ENCODE peak calls at places on chromosome 19, in four cellular contexts. P, B, T and U are unnamed samples.

GRCh38 chr19:1942078-1942933 is 1.3 kb downstream of the CSNK1G2 start:
- DNase-seq in T (peak; percentile 81), P (peak; percentile 82), B (peak; percentile 75), U (peak; percentile 83)

GRCh38 chr19:56217039-56217949 is 15.2 kb downstream of the ZSCAN5C start:
- DNase-seq in P (peak; percentile 12), B (no peak), T (no peak), U (no peak)

GRCh38 chr19:31946491-31946890 is 398.9 kb upstream of the ZNF507 start:
- DNase-seq in T (no peak), B (no peak), P (no peak), U (no peak)

GRCh38 chr19:29690842-29691241 is 24.2 kb downstream of the C19orf12 start:
- DNase-seq in T (no peak), B (no peak), P (no peak), U (no peak)

GRCh38 chr19:56223481-56223880 is 21.4 kb downstream of the ZSCAN5C start:
- DNase-seq in T (no peak), B (no peak), P (no peak), U (no peak)

GRCh38 chr19:15453906-15454305 is 4.2 kb upstream of the WIZ start:
- DNase-seq in B (no peak), T (no peak), P (no peak), U (no peak)

GRCh38 chr19:9721861-9722260 is 46.7 kb downstream of the ZNF846 start:
- DNase-seq in P (no peak), T (no peak), B (no peak), U (no peak)

GRCh38 chr19:20321139-20321656 is 154.2 kb downstream of the ZNF486 start:
- DNase-seq in T (no peak), B (no peak), P (peak; percentile 24), U (no peak)

GRCh38 chr19:3370214-3370720 is 3.9 kb downstream of the NFIC start:
- DNase-seq in T (no peak), P (peak; percentile 31), B (no peak), U (no peak)

GRCh38 chr19:3710265-3710812 is 2.2 kb downstream of the TJP3 start:
- DNase-seq in P (peak; percentile 97), T (no peak), B (peak; percentile 99), U (peak; percentile 99)

GRCh38 chr19:43479226-43479625 is 13.8 kb upstream of the LYPD3 start:
- DNase-seq in B (no peak), P (no peak), T (no peak), U (no peak)

GRCh38 chr19:51595190-51595589 is 24.1 kb downstream of the ZNF175 start:
- DNase-seq in B (no peak), T (no peak), P (no peak), U (no peak)

GRCh38 chr19:39299404-39299803 is 3.2 kb downstream of the IFNL1 start:
- DNase-seq in P (no peak), B (no peak), T (no peak), U (no peak)

GRCh38 chr19:5897189-5897969 is 6.2 kb downstream of the NDUFA11 start:
- DNase-seq in P (no peak), T (no peak), B (no peak), U (no peak)

GRCh38 chr19:13979686-13980085 is 26.4 kb downstream of the RFX1 start:
- DNase-seq in B (no peak), P (no peak), T (no peak), U (no peak)

GRCh38 chr19:10544242-10544752 is 593 bp downstream of the ATG4D start:
- DNase-seq in B (peak; percentile 66), P (peak; percentile 74), T (no peak), U (peak; percentile 83)

GRCh38 chr19:38317104-38317612 is 1.4 kb upstream of the YIF1B start:
- DNase-seq in B (no peak), T (no peak), P (no peak), U (no peak)

GRCh38 chr19:1189419-1189818 is 15.4 kb upstream of the SBNO2 start:
- DNase-seq in T (no peak), P (no peak), B (no peak), U (no peak)

GRCh38 chr19:2282062-2282861 is at the start of gene PEAK3:
- DNase-seq in T (no peak), B (peak; percentile 67), P (peak; percentile 54), U (peak; percentile 67)

GRCh38 chr19:10289836-10290438 is at the start of gene ICAM5:
- DNase-seq in P (no peak), T (no peak), B (no peak), U (no peak)

GRCh38 chr19:21604941-21605548 is 99.6 kb downstream of the ZNF429 start:
- DNase-seq in T (no peak), B (no peak), P (peak; percentile 34), U (peak; percentile 42)

GRCh38 chr19:4598712-4599111 is 39.2 kb upstream of the SEMA6B start:
- DNase-seq in P (no peak), B (no peak), T (no peak), U (no peak)

GRCh38 chr19:14972676-14973075 is 7.0 kb downstream of the SLC1A6 start:
- DNase-seq in B (no peak), P (no peak), T (no peak), U (no peak)

GRCh38 chr19:2529473-2529918 is 53.6 kb downstream of the GADD45B start:
- DNase-seq in T (no peak), B (no peak), P (no peak), U (no peak)

GRCh38 chr19:36108684-36109083 is 2.3 kb upstream of the OVOL3 start:
- DNase-seq in P (no peak), B (no peak), T (no peak), U (no peak)

GRCh38 chr19:36111200-36111539 is 227 bp downstream of the OVOL3 start:
- DNase-seq in P (no peak), B (no peak), T (no peak), U (no peak)

GRCh38 chr19:36112678-36113077 is 1.7 kb downstream of the OVOL3 start:
- DNase-seq in T (no peak), B (no peak), P (no peak), U (no peak)

GRCh38 chr19:36113425-36113824 is 1.2 kb downstream of the POLR2I start:
- DNase-seq in T (no peak), B (no peak), P (no peak), U (no peak)

GRCh38 chr19:36110487-36111199 is at the start of gene OVOL3:
- DNase-seq in B (no peak), P (no peak), T (no peak), U (no peak)
- H3K36me3 ChIP-seq in B (peaks cover 39% of the 10 kb centered on the region), P (no peaks in the 10 kb centered on the region), T (peaks cover 20% of the 10 kb centered on the region), U (no peaks in the 10 kb centered on the region)

GRCh38 chr19:19059018-19059836 is 4.6 kb upstream of the SLC25A42 start:
- DNase-seq in B (no peak), T (no peak), P (no peak), U (no peak)

GRCh38 chr19:19056636-19057275 is 7.0 kb upstream of the SLC25A42 start:
- DNase-seq in P (no peak), T (no peak), B (no peak), U (no peak)

GRCh38 chr19:19057317-19057716 is 6.5 kb upstream of the SLC25A42 start:
- DNase-seq in B (no peak), P (no peak), T (no peak), U (no peak)

GRCh38 chr19:19055701-19056100 is 8.1 kb upstream of the SLC25A42 start:
- DNase-seq in P (no peak), B (no peak), T (no peak), U (no peak)

GRCh38 chr19:19057720-19058119 is 6.1 kb upstream of the SLC25A42 start:
- DNase-seq in P (no peak), T (no peak), B (no peak), U (no peak)
- H3K36me3 ChIP-seq in P (no peaks in the 10 kb centered on the region), T (peaks cover 28% of the 10 kb centered on the region), B (peaks cover 71% of the 10 kb centered on the region), U (peaks cover 10% of the 10 kb centered on the region)

GRCh38 chr19:36527873-36528193 is 238 bp downstream of the ZNF260 start:
- DNase-seq in B (no peak), T (no peak), P (no peak), U (no peak)

GRCh38 chr19:36528921-36529518 is 949 bp upstream of the ZNF260 start:
- DNase-seq in P (no peak), B (no peak), T (no peak), U (no peak)

GRCh38 chr19:36526581-36526980 is 1.5 kb downstream of the ZNF260 start:
- DNase-seq in B (no peak), P (no peak), T (no peak), U (no peak)

GRCh38 chr19:36528194-36528920 is at the start of gene ZNF260:
- DNase-seq in B (peak; percentile 97), P (peak; percentile 98), T (peak; percentile 82), U (peak; percentile 97)

DNA sequence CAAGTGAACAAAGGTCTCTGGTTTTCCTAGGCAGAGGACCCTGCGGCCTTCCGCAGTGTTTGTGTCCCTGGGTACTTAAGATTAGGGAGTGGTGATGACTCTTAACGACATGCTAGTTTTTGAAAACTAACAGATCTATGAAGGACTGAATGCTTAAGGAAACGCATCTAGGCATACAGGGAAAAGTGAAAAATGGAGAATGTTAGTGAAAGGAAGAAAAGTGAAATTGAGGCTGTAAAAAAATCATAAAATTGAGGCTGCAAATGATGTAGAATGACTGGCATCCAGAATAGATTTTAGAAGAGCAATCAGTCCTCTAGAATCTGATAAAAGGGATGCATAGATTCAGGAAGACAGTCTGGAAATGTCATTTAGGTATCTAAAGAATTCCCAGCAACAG is 3.5 kb downstream of the ZNF260 start:
- DNase-seq in P (no peak), B (no peak), T (no peak), U (no peak)
- H3K36me3 ChIP-seq in P (peaks cover 8% of the 10 kb centered on the region), B (peaks cover 60% of the 10 kb centered on the region), T (peaks cover 21% of the 10 kb centered on the region), U (peaks cover 5% of the 10 kb centered on the region)

GRCh38 chr19:49857061-49857833 is 6.3 kb downstream of the PTOV1 start:
- DNase-seq in B (no peak), P (no peak), T (no peak), U (no peak)
- H3K36me3 ChIP-seq in B (peaks cover 83% of the 10 kb centered on the region), P (peaks cover 13% of the 10 kb centered on the region), T (peaks cover 55% of the 10 kb centered on the region), U (peaks cover 11% of the 10 kb centered on the region)

GRCh38 chr19:33778089-33778791 is 18.4 kb upstream of the KCTD15 start:
- DNase-seq in T (peak; percentile 71), P (peak; percentile 84), B (peak; percentile 88), U (peak; percentile 82)
- H3K36me3 ChIP-seq in T (no peaks in the 10 kb centered on the region), P (no peaks in the 10 kb centered on the region), B (no peaks in the 10 kb centered on the region), U (no peaks in the 10 kb centered on the region)

GRCh38 chr19:34208485-34208884 is 36.2 kb downstream of the LSM14A start:
- DNase-seq in B (no peak), P (no peak), T (no peak), U (no peak)

GRCh38 chr19:34215006-34215665 is 39.2 kb upstream of the GARRE1 start:
- DNase-seq in B (no peak), T (no peak), P (no peak), U (no peak)

GRCh38 chr19:34214040-34214439 is 40.3 kb upstream of the GARRE1 start:
- DNase-seq in P (no peak), B (no peak), T (no peak), U (no peak)

GRCh38 chr19:34213283-34213682 is 41.0 kb downstream of the LSM14A start:
- DNase-seq in T (no peak), P (no peak), B (no peak), U (no peak)

GRCh38 chr19:34209726-34210125 is 37.4 kb downstream of the LSM14A start:
- DNase-seq in B (no peak), T (no peak), P (no peak), U (no peak)
- H3K36me3 ChIP-seq in B (peaks cover 93% of the 10 kb centered on the region), T (peaks cover 36% of the 10 kb centered on the region), P (peaks cover 18% of the 10 kb centered on the region), U (no peaks in the 10 kb centered on the region)

GRCh38 chr19:7986321-7987083 is 18.9 kb downstream of the ELAVL1 start:
- DNase-seq in T (no peak), B (no peak), P (no peak), U (no peak)
- H3K36me3 ChIP-seq in T (peaks cover 68% of the 10 kb centered on the region), B (peaks cover 98% of the 10 kb centered on the region), P (peaks cover 17% of the 10 kb centered on the region), U (peaks cover 9% of the 10 kb centered on the region)

GRCh38 chr19:54207908-54208783 is 7.5 kb downstream of the RPS9 start:
- DNase-seq in B (peak; percentile 71), T (no peak), P (peak; percentile 86), U (peak; percentile 56)
- H3K36me3 ChIP-seq in B (peaks cover 55% of the 10 kb centered on the region), T (peaks cover 41% of the 10 kb centered on the region), P (peaks cover 23% of the 10 kb centered on the region), U (peaks cover 15% of the 10 kb centered on the region)